ENCODE peak calls at places on chromosomes 2 and 18, in six cellular contexts. One of them, this sample, is unnamed.

GRCh38 chr2:30548386-30548785 is 101.3 kb downstream of the LCLAT1 start:
- DNase-seq in cardiac muscle cell: no peak
- DNase-seq in stimulated activated CD8-positive, alpha-beta memory T cell treated with anti-CD3 and anti-CD28 coated beads, Interleukin-2, amount 100 ng/mL, for 48 hours: no peak
- DNase-seq in neural crest cell: no peak
- DNase-seq in G401: no peak
- DNase-seq in choroid plexus epithelial cell: no peak
- DNase-seq in this sample: no peak

GRCh38 chr18:36454848-36455458 is 157.4 kb downstream of the FHOD3 start:
- DNase-seq in G401: no peak
- DNase-seq in choroid plexus epithelial cell: no peak
- DNase-seq in cardiac muscle cell: no peak
- DNase-seq in stimulated activated CD8-positive, alpha-beta memory T cell treated with anti-CD3 and anti-CD28 coated beads, Interleukin-2, amount 100 ng/mL, for 48 hours: no peak
- DNase-seq in neural crest cell: no peak
- DNase-seq in this sample: no peak

GRCh38 chr2:233124449-233125080 is 64.4 kb downstream of the INPP5D start:
- DNase-seq in choroid plexus epithelial cell: no peak
- DNase-seq in neural crest cell: no peak
- DNase-seq in stimulated activated CD8-positive, alpha-beta memory T cell treated with anti-CD3 and anti-CD28 coated beads, Interleukin-2, amount 100 ng/mL, for 48 hours: no peak
- DNase-seq in cardiac muscle cell: no peak
- DNase-seq in G401: no peak
- DNase-seq in this sample: no peak

GRCh38 chr2:215431290-215431689 is 4.6 kb downstream of the FN1 start:
- DNase-seq in choroid plexus epithelial cell: peak; percentile 54
- DNase-seq in stimulated activated CD8-positive, alpha-beta memory T cell treated with anti-CD3 and anti-CD28 coated beads, Interleukin-2, amount 100 ng/mL, for 48 hours: no peak
- DNase-seq in G401: no peak
- DNase-seq in neural crest cell: no peak
- DNase-seq in cardiac muscle cell: no peak
- DNase-seq in this sample: no peak

GRCh38 chr2:30026091-30027055 is 105.0 kb upstream of the ALK start:
- DNase-seq in G401: peak; percentile 32
- DNase-seq in neural crest cell: peak; percentile 63
- DNase-seq in choroid plexus epithelial cell: peak; percentile 71
- DNase-seq in cardiac muscle cell: peak; percentile 74
- DNase-seq in stimulated activated CD8-positive, alpha-beta memory T cell treated with anti-CD3 and anti-CD28 coated beads, Interleukin-2, amount 100 ng/mL, for 48 hours: no peak
- DNase-seq in this sample: peak; percentile 67

GRCh38 chr2:228777855-228778355 is 493.2 kb downstream of the PID1 start:
- DNase-seq in choroid plexus epithelial cell: peak; percentile 12
- DNase-seq in stimulated activated CD8-positive, alpha-beta memory T cell treated with anti-CD3 and anti-CD28 coated beads, Interleukin-2, amount 100 ng/mL, for 48 hours: no peak
- DNase-seq in neural crest cell: no peak
- DNase-seq in cardiac muscle cell: no peak
- DNase-seq in G401: no peak
- DNase-seq in this sample: no peak

GRCh38 chr2:241272298-241272721 is 43.2 kb downstream of the HDLBP start:
- DNase-seq in cardiac muscle cell: peak; percentile 73
- DNase-seq in neural crest cell: peak; percentile 16
- DNase-seq in stimulated activated CD8-positive, alpha-beta memory T cell treated with anti-CD3 and anti-CD28 coated beads, Interleukin-2, amount 100 ng/mL, for 48 hours: no peak
- DNase-seq in choroid plexus epithelial cell: no peak
- DNase-seq in G401: no peak
- DNase-seq in this sample: no peak

GRCh38 chr2:231614559-231615057 is 21.9 kb downstream of the TEX44 start:
- DNase-seq in stimulated activated CD8-positive, alpha-beta memory T cell treated with anti-CD3 and anti-CD28 coated beads, Interleukin-2, amount 100 ng/mL, for 48 hours: peak; percentile 47
- DNase-seq in G401: no peak
- DNase-seq in cardiac muscle cell: no peak
- DNase-seq in neural crest cell: no peak
- DNase-seq in choroid plexus epithelial cell: no peak
- DNase-seq in this sample: no peak

GRCh38 chr18:52716926-52717325 is 376.9 kb downstream of the DCC start:
- DNase-seq in stimulated activated CD8-positive, alpha-beta memory T cell treated with anti-CD3 and anti-CD28 coated beads, Interleukin-2, amount 100 ng/mL, for 48 hours: no peak
- DNase-seq in cardiac muscle cell: peak; percentile 47
- DNase-seq in G401: peak; percentile 63
- DNase-seq in choroid plexus epithelial cell: peak; percentile 69
- DNase-seq in neural crest cell: peak; percentile 3
- DNase-seq in this sample: no peak

GRCh38 chr18:75052475-75052874 is 156.5 kb downstream of the PTGR3 start:
- DNase-seq in stimulated activated CD8-positive, alpha-beta memory T cell treated with anti-CD3 and anti-CD28 coated beads, Interleukin-2, amount 100 ng/mL, for 48 hours: no peak
- DNase-seq in choroid plexus epithelial cell: no peak
- DNase-seq in cardiac muscle cell: peak; percentile 91
- DNase-seq in neural crest cell: no peak
- DNase-seq in G401: no peak
- DNase-seq in this sample: no peak